ENCODE peak calls at places on chromosomes 11 and 22, in four cellular contexts. Y is occipital lobe; K is MCF 10A; U is activated CD8-positive, alpha-beta memory T cell treated with anti-CD3 and anti-CD28 coated beads for 1 hour. F is an unnamed sample.

GRCh38 chr11:104142701-104143100 is 21.2 kb downstream of the PDGFD start:
- DNase-seq in Y (no peak), K (no peak), U (no peak), F (no peak)

GRCh38 chr11:18912883-18913282 is 26.3 kb downstream of the MRGPRX1 start:
- DNase-seq in Y (no peak), K (no peak), U (no peak), F (no peak)

GRCh38 chr11:119806064-119806915 is 77.3 kb upstream of the NECTIN1 start:
- DNase-seq in Y (no peak), K (no peak), U (no peak), F (no peak)

GRCh38 chr11:84947970-84948600 is 679.1 kb downstream of the DLG2 start:
- DNase-seq in Y (peak; percentile 36), K (peak; percentile 43), U (no peak), F (peak; percentile 3)

GRCh38 chr11:44015624-44016007 is 32.2 kb upstream of the ACCSL start:
- DNase-seq in Y (no peak), K (no peak), U (no peak), F (no peak)

GRCh38 chr11:59426361-59427067 is at the start of gene OR5A2:
- DNase-seq in Y (no peak), K (no peak), U (no peak), F (no peak)

GRCh38 chr11:3123761-3124733 is 41.1 kb downstream of the OSBPL5 start:
- DNase-seq in Y (peak; percentile 39), K (peak; percentile 99), U (no peak), F (no peak)

GRCh38 chr11:37946155-37946766 is 1348.2 kb upstream of the RAG2 start:
- DNase-seq in Y (no peak), K (peak; percentile 47), U (no peak), F (no peak)

GRCh38 chr11:69027704-69028372 is 14.8 kb upstream of the MRGPRF start:
- DNase-seq in Y (no peak), K (no peak), U (no peak), F (no peak)

GRCh38 chr11:62221498-62221897 is 13.0 kb downstream of the SCGB2A1 start:
- DNase-seq in Y (no peak), K (no peak), U (no peak), F (no peak)

GRCh38 chr11:69394234-69394891 is 87.1 kb upstream of the LINC01488 start:
- DNase-seq in Y (no peak), K (no peak), U (no peak), F (no peak)

GRCh38 chr22:29109853-29110252 is 37.0 kb downstream of the KREMEN1 start:
- DNase-seq in Y (no peak), K (no peak), U (no peak), F (no peak)

GRCh38 chr11:92886243-92886905 is 83.1 kb upstream of the MTNR1B start:
- DNase-seq in Y (peak; percentile 28), K (peak; percentile 76), U (no peak), F (no peak)

GRCh38 chr11:68297494-68297811 is 14.9 kb upstream of the LRP5 start:
- DNase-seq in Y (no peak), K (no peak), U (no peak), F (no peak)

GRCh38 chr22:22810018-22810427 is 77.6 kb upstream of the IGLL5 start:
- DNase-seq in Y (no peak), K (peak; percentile 47), U (peak; percentile 57), F (no peak)

GRCh38 chr11:34501962-34502361 is 11.6 kb downstream of the ELF5 start:
- DNase-seq in Y (no peak), K (no peak), U (no peak), F (no peak)

GRCh38 chr11:116775975-116776374 is 3.2 kb upstream of the BUD13 start:
- DNase-seq in Y (no peak), K (no peak), U (no peak), F (no peak)

GRCh38 chr22:50578776-50579310 is 616 bp upstream of the CPT1B start:
- DNase-seq in Y (no peak), K (no peak), U (no peak), F (no peak)

GRCh38 chr22:42439821-42440674 is 7.8 kb upstream of the NFAM1 start:
- DNase-seq in Y (no peak), K (peak; percentile 56), U (no peak), F (peak; percentile 53)

GRCh38 chr11:34650528-34650927 is 29.6 kb downstream of the EHF start:
- DNase-seq in Y (no peak), K (peak; percentile 91), U (peak; percentile 35), F (no peak)

GRCh38 chr11:6703247-6704063 is 20.3 kb upstream of the MRPL17 start:
- DNase-seq in Y (peak; percentile 44), K (peak; percentile 87), U (no peak), F (peak; percentile 24)

GRCh38 chr11:118957968-118958367 is 1.9 kb downstream of the UPK2 start:
- DNase-seq in Y (no peak), K (no peak), U (no peak), F (no peak)

GRCh38 chr11:35955636-35956035 is 11.8 kb downstream of the LDLRAD3 start:
- DNase-seq in Y (no peak), K (no peak), U (no peak), F (no peak)

GRCh38 chr11:96213500-96213899 is 129.5 kb downstream of the MAML2 start:
- DNase-seq in Y (no peak), K (peak; percentile 56), U (no peak), F (no peak)

GRCh38 chr22:30325065-30325720 is 1.5 kb downstream of the TBC1D10A start:
- DNase-seq in Y (no peak), K (peak; percentile 86), U (no peak), F (no peak)

GRCh38 chr11:59012942-59013256 is 73.2 kb upstream of the GLYATL1B start:
- DNase-seq in Y (no peak), K (no peak), U (no peak), F (no peak)

GRCh38 chr11:3609416-3610265 is 32.2 kb downstream of the ART5 start:
- DNase-seq in Y (no peak), K (peak; percentile 51), U (no peak), F (no peak)

GRCh38 chr11:66017354-66017753 is 5.5 kb downstream of the CST6 start:
- DNase-seq in Y (no peak), K (no peak), U (no peak), F (no peak)

GRCh38 chr11:65811764-65812475 is 21.8 kb upstream of the SNX32 start:
- DNase-seq in Y (no peak), K (no peak), U (no peak), F (no peak)

GRCh38 chr22:23140385-23140784 is 1.4 kb downstream of the RSPH14 start:
- DNase-seq in Y (no peak), K (no peak), U (no peak), F (no peak)

GRCh38 chr22:38835888-38836301 is 7.9 kb downstream of the NPTXR start:
- DNase-seq in Y (no peak), K (peak; percentile 38), U (no peak), F (no peak)

GRCh38 chr11:12015486-12015885 is 7.1 kb upstream of the DKK3 start:
- DNase-seq in Y (no peak), K (no peak), U (no peak), F (no peak)

GRCh38 chr11:66347425-66348276 is at the start of gene B4GAT1:
- DNase-seq in Y (peak; percentile 83), K (peak; percentile 85), U (peak; percentile 48), F (peak; percentile 82)